ENCODE peak calls at places on chromosome 10, in four cellular contexts. Z, S, M and R are unnamed samples.

GRCh38 chr10:28926932-28927331 is 249.6 kb downstream of the BAMBI start:
- DNase-seq in M (no peak), Z (no peak), S (no peak), R (no peak)

GRCh38 chr10:86659161-86659691 is 4.9 kb downstream of the OPN4 start:
- DNase-seq in M (no peak), S (no peak), Z (no peak), R (no peak)

GRCh38 chr10:97365761-97366351 is 31.3 kb upstream of the FRAT2 start:
- DNase-seq in Z (no peak), S (no peak), M (no peak), R (no peak)

GRCh38 chr10:77600640-77601039 is 37.0 kb downstream of the KCNMA1 start:
- DNase-seq in S (no peak), M (no peak), Z (no peak), R (no peak)

GRCh38 chr10:113618338-113618737 is 45.5 kb downstream of the NRAP start:
- DNase-seq in S (no peak), Z (no peak), M (no peak), R (no peak)

GRCh38 chr10:55024718-55025117 is 223.7 kb upstream of the PCDH15 start:
- DNase-seq in S (no peak), M (no peak), Z (peak; percentile 4), R (no peak)

GRCh38 chr10:24701447-24701846 is 22.2 kb downstream of the ARHGAP21 start:
- DNase-seq in S (no peak), Z (no peak), M (no peak), R (no peak)

GRCh38 chr10:78913219-78914059 is 155.3 kb upstream of the ZMIZ1 start:
- DNase-seq in Z (no peak), M (peak; percentile 82), S (no peak), R (no peak)

GRCh38 chr10:5461914-5462840 is 37.2 kb downstream of the CALML5 start:
- DNase-seq in M (no peak), Z (no peak), S (no peak), R (no peak)

GRCh38 chr10:43221419-43222293 is 45.2 kb downstream of the RASGEF1A start:
- DNase-seq in M (no peak), S (no peak), Z (no peak), R (no peak)

GRCh38 chr10:24858244-24858907 is 94.0 kb downstream of the PRTFDC1 start:
- DNase-seq in Z (peak; percentile 14), M (no peak), S (no peak), R (no peak)

GRCh38 chr10:82394122-82394521 is 519.1 kb downstream of the NRG3 start:
- DNase-seq in Z (no peak), S (no peak), M (no peak), R (no peak)

GRCh38 chr10:78215645-78216044 is 182.0 kb downstream of the RPS24 start:
- DNase-seq in M (no peak), Z (no peak), S (peak; percentile 21), R (no peak)

GRCh38 chr10:132803595-132804210 is 17.8 kb upstream of the NKX6-2 start:
- DNase-seq in S (no peak), Z (no peak), M (no peak), R (no peak)

GRCh38 chr10:73992899-73993788 is 4.8 kb upstream of the VCL start:
- DNase-seq in M (no peak), S (no peak), Z (no peak), R (no peak)